ENCODE peak calls at places on chromosomes 3 and 15, in seven cellular contexts. Y, H, N, W, X, E and Z are unnamed samples.

GRCh38 chr3:71491141-71491752 is 92.3 kb downstream of the FOXP1 start:
- DNase-seq in E (no peak), Y (no peak), N (no peak), X (no peak), W (no peak), H (no peak), Z (no peak)

GRCh38 chr3:32121137-32121536 is 14.7 kb downstream of the GPD1L start:
- DNase-seq in Y (no peak), X (no peak), H (no peak), E (no peak), W (no peak), N (peak; percentile 28), Z (no peak)

GRCh38 chr3:156551746-156552145 is 3.2 kb downstream of the SSR3 start:
- DNase-seq in E (no peak), W (peak; percentile 89), H (peak; percentile 79), N (no peak), Y (no peak), X (peak; percentile 65), Z (no peak)

GRCh38 chr3:177591371-177591770 is 394.1 kb upstream of the TBL1XR1 start:
- DNase-seq in H (no peak), E (peak; percentile 18), X (no peak), N (peak; percentile 19), W (no peak), Y (no peak), Z (peak; percentile 19)

GRCh38 chr3:81728766-81729544 is 32.5 kb downstream of the GBE1 start:
- DNase-seq in E (no peak), X (no peak), H (peak; percentile 55), W (peak; percentile 61), N (no peak), Y (no peak), Z (no peak)

GRCh38 chr3:193701896-193702644 is 109.1 kb downstream of the OPA1 start:
- DNase-seq in N (no peak), W (peak; percentile 27), H (no peak), Y (no peak), X (no peak), E (no peak), Z (no peak)

GRCh38 chr3:119782435-119782834 is 534 bp downstream of the NR1I2 start:
- DNase-seq in Y (no peak), W (no peak), N (no peak), E (no peak), X (no peak), H (no peak), Z (no peak)

GRCh38 chr3:50235716-50236483 is at the start of gene GNAI2:
- DNase-seq in H (peak; percentile 97), N (peak; percentile 99), Y (peak; percentile 99), X (peak; percentile 93), W (peak; percentile 96), E (peak; percentile 99), Z (peak; percentile 98)

GRCh38 chr15:94834494-94834893 is 603.1 kb downstream of the MCTP2 start:
- DNase-seq in H (no peak), W (no peak), E (no peak), X (no peak), N (no peak), Y (no peak), Z (no peak)

GRCh38 chr3:182843478-182843877 is 50.2 kb downstream of the ATP11B start:
- DNase-seq in X (no peak), H (no peak), E (no peak), Y (no peak), W (peak; percentile 11), N (no peak), Z (no peak)

GRCh38 chr15:66952756-66953522 is 112.5 kb upstream of the SMAD3 start:
- DNase-seq in H (no peak), N (no peak), E (no peak), W (no peak), Y (no peak), X (no peak), Z (no peak)

GRCh38 chr15:43440721-43441281 is 52.2 kb downstream of the TP53BP1 start:
- DNase-seq in N (peak; percentile 7), E (peak; percentile 42), Y (peak; percentile 25), H (peak; percentile 99), W (peak; percentile 99), X (peak; percentile 94), Z (no peak)

GRCh38 chr3:11134794-11135193 is 19.5 kb upstream of the HRH1 start:
- DNase-seq in Y (no peak), E (no peak), X (no peak), W (peak; percentile 56), N (no peak), H (peak; percentile 60), Z (no peak)

DNA sequence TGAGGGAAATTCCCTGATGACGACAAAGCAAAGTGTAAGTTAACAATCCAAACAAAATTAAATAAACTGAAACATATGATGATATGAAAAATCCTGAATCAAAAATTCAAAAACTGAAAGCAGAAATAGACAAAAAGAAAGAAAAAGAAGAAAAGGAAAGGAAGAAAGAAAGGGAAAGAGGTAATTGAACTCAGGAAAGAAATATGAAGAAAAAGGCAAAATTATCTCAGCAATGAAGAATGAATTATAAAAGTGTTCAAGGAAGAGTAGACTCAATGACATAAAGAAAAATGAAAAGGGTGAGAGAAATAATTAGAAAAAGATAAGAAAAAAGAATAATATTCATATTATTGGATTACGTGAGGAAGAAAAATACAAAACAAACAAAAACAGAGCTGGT is 54.9 kb downstream of the HERC1 start:
- DNase-seq in H (no peak), Y (no peak), N (no peak), W (no peak), X (no peak), E (no peak), Z (no peak)
- TF ChIP-seq CTCF in H (no peak), Y (no peak), N (no peak), W (no peak), X (no peak), E (no peak), Z (no peak)

GRCh38 chr3:133457465-133458067 is 57.7 kb downstream of the BFSP2 start:
- DNase-seq in W (no peak), E (no peak), Y (no peak), H (peak; percentile 26), N (no peak), X (no peak), Z (no peak)
- TF ChIP-seq CTCF in W (peak; percentile 26), E (no peak), Y (peak; percentile 9), H (peak; percentile 32), N (peak; percentile 16), X (no peak), Z (no peak)

GRCh38 chr3:134453631-134454030 is 32.2 kb downstream of the ANAPC13 start:
- DNase-seq in N (no peak), X (no peak), H (no peak), E (no peak), Y (no peak), W (no peak), Z (no peak)
- TF ChIP-seq CTCF in N (no peak), X (no peak), H (no peak), E (no peak), Y (no peak), W (peak; percentile 28), Z (no peak)

DNA sequence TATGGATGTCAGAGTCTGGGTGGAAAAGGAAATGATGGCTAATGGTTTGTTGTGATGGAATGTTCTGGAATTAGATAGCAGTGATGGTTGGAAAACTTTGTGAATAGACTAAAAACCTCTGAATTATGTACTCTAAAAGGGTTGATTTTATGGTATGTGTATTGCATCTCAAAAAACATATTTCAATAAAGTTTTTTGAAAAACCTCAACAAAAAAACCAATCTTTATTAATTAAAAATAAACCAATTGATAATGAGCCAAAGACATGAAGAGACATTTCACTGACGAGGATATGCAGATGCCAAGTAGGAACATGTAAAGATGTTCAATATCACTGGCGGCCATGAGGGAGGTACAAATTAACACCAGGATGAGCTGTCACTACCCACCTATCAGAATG is 70.0 kb upstream of the STIMATE start:
- DNase-seq in N (no peak), H (no peak), E (no peak), Y (no peak), W (no peak), X (no peak), Z (no peak)
- TF ChIP-seq CTCF in N (no peak), H (no peak), E (no peak), Y (no peak), W (no peak), X (no peak), Z (no peak)

GRCh38 chr15:44736261-44736765 is at the start of gene TRIM69:
- DNase-seq in W (no peak), N (no peak), E (no peak), Y (no peak), X (no peak), H (no peak), Z (no peak)

GRCh38 chr15:44735482-44736260 is 657 bp upstream of the TRIM69 start:
- DNase-seq in X (no peak), H (peak; percentile 48), E (no peak), W (peak; percentile 16), N (peak; percentile 35), Y (no peak), Z (no peak)

GRCh38 chr15:44734839-44735481 is 1.4 kb upstream of the TRIM69 start:
- DNase-seq in H (no peak), W (no peak), N (no peak), Y (no peak), E (no peak), X (no peak), Z (no peak)

DNA sequence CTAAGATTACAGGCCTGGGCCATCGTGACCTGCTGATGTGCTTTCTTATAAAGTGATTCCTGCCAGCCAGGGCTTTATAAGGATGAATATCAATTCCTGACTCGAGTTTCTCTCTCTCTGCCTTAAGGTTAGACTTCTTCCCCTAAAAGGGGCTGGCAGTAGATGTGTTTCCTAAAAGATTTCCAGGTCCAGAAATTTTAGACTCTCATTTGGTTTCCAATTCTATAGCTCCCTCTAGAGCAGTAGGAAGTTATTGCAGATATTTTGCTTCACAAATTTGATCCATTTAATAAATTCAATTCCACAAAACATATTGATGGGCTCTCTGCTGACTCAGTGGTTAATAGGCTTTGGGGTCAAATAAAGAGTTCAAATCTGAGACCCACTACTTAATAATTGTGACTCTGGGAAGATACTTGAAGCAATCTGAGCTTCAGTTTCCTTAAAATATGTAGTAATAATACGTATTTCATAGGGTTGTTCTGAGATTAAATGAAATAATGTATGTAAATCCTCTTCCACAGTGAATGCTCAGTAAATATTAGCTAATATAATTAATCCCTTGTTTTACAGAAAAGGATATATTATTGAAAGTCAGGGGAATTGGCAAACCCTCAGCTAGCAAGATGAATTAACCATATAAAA is 2.1 kb downstream of the TRIM69 start:
- DNase-seq in E (no peak), Y (no peak), W (peak; percentile 65), N (no peak), X (peak; percentile 12), H (peak; percentile 82), Z (no peak)
- TF ChIP-seq CTCF in E (peak; percentile 48), Y (peak; percentile 54), W (peak; percentile 86), N (peak; percentile 71), X (peak; percentile 70), H (peak; percentile 76), Z (peak; percentile 88)